ENCODE peak calls at places on chromosomes 11 and 22, in six cellular contexts. P, G, A, S, N and F are unnamed samples.

GRCh38 chr11:62427630-62428233 is 8.9 kb downstream of the SCGB1A1 start:
- DNase-seq in P (no peak), G (peak), A (no peak), S (no peak), N (peak), F (peak)

GRCh38 chr22:47810505-47811500 is 1048.4 kb downstream of the TBC1D22A start:
- DNase-seq in P (no peak), G (no peak), A (no peak), S (no peak), N (no peak), F (no peak)

GRCh38 chr11:61964941-61965282 is 2.5 kb downstream of the FTH1 start:
- DNase-seq in P (no peak), G (peak), A (no peak), S (no peak), N (no peak), F (no peak)

GRCh38 chr11:116193321-116194114 is 579.3 kb downstream of the BUD13 start:
- DNase-seq in P (peak), G (peak), A (peak), S (peak), N (peak), F (peak)

GRCh38 chr11:72113170-72113808 is 794 bp upstream of the ANAPC15 start:
- DNase-seq in P (no peak), G (no peak), A (no peak), S (no peak), N (no peak), F (peak)

GRCh38 chr11:96207459-96208449 is 135.2 kb downstream of the MAML2 start:
- DNase-seq in P (peak), G (peak), A (no peak), S (no peak), N (peak), F (peak)

GRCh38 chr11:109788969-109789490 is 304.2 kb upstream of the ZC3H12C start:
- DNase-seq in P (no peak), G (no peak), A (no peak), S (no peak), N (no peak), F (no peak)

GRCh38 chr11:37371346-37371970 is 773.4 kb upstream of the RAG2 start:
- DNase-seq in P (no peak), G (no peak), A (no peak), S (no peak), N (no peak), F (peak)

GRCh38 chr11:9057032-9057431 is 34.4 kb downstream of the SCUBE2 start:
- DNase-seq in P (no peak), G (no peak), A (no peak), S (no peak), N (no peak), F (no peak)

GRCh38 chr11:111449158-111449557 is 63.0 kb downstream of the BTG4 start:
- DNase-seq in P (no peak), G (no peak), A (no peak), S (no peak), N (no peak), F (no peak)

GRCh38 chr11:69496202-69496557 is 14.7 kb downstream of the LINC01488 start:
- DNase-seq in P (no peak), G (no peak), A (no peak), S (no peak), N (no peak), F (no peak)

GRCh38 chr22:36323182-36323854 is 64.4 kb downstream of the MYH9 start:
- DNase-seq in P (no peak), G (peak), A (no peak), S (no peak), N (no peak), F (no peak)

GRCh38 chr11:109085708-109086373 is 336.1 kb upstream of the C11orf87 start:
- DNase-seq in P (no peak), G (peak), A (no peak), S (no peak), N (no peak), F (no peak)

GRCh38 chr11:64248578-64248977 is 1.8 kb upstream of the PPP1R14B start:
- DNase-seq in P (no peak), G (no peak), A (no peak), S (no peak), N (no peak), F (no peak)

GRCh38 chr11:64245797-64246623 is 733 bp downstream of the PPP1R14B start:
- DNase-seq in P (peak), G (peak), A (no peak), S (no peak), N (peak), F (peak)

GRCh38 chr11:64247729-64248531 is 1.2 kb upstream of the PPP1R14B start:
- DNase-seq in P (no peak), G (no peak), A (no peak), S (no peak), N (no peak), F (no peak)

GRCh38 chr11:64245401-64245796 is 1.3 kb downstream of the PPP1R14B start:
- DNase-seq in P (no peak), G (no peak), A (no peak), S (no peak), N (no peak), F (no peak)

DNA sequence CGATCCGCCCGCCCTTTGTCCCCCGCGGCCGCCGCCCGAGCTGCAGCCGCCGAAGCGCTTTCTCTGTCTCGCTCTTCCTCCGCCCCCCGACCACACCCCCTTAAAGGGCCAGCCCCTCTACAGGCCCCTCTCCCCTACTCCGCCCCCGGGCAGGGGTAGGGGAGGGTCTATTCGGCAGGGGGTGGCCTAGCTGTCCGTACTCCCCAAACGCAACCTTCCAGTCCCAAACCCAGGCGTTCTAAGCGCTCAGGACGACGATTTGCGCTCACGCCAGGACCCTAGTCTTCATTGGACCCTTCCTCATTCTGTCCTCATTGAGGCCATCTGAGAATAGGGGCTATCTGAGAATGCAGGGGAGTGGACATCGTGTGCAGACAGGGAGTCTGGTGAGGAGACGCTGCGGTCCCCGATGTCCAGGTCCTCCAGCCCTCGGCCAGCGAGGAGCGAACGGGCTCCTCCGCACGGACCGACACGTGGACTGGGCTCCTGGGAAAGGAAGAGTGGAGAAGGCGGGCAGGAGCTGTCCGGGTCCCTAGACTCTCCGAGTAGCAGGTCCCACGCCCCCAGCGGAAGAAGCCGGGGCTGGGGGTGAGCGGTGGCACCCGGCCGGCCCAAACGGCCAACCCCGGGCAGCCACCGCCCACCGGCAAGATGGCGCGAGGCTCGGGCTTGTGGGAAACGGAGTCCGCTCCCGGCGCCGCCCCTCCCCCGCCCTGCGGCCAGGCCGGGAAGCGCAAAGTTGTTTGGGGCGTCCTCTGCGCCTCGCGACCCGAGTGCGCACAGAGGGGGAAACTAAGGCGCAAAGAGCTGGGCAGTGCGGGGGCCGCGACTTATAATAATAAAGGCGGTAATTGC is at the start of gene PPP1R14B:
- DNase-seq in P (peak), G (peak), A (no peak), S (peak), N (peak), F (peak)
- TF ChIP-seq CTCF in P (no peak), G (no peak), A (no peak), S (no peak), N (no peak), F (peak)

GRCh38 chr11:105052487-105052886 is 7.4 kb upstream of the CARD16 start:
- DNase-seq in P (no peak), G (no peak), A (no peak), S (no peak), N (no peak), F (no peak)
- TF ChIP-seq CTCF in P (no peak), G (no peak), A (no peak), S (no peak), N (no peak), F (no peak)

GRCh38 chr22:38112361-38112760 is 1.9 kb upstream of the BAIAP2L2 start:
- DNase-seq in P (no peak), G (no peak), A (no peak), S (no peak), N (no peak), F (no peak)
- TF ChIP-seq CTCF in P (no peak), G (no peak), A (no peak), S (no peak), N (no peak), F (no peak)

GRCh38 chr11:120431633-120432032 is 79.9 kb upstream of the GRIK4 start:
- DNase-seq in P (peak), G (peak), A (peak), S (no peak), N (no peak), F (peak)
- TF ChIP-seq CTCF in P (peak), G (peak), A (peak), S (no peak), N (peak), F (peak)

GRCh38 chr11:95092549-95093324 is 3.1 kb downstream of the ENDOD1 start:
- DNase-seq in P (peak), G (peak), A (no peak), S (no peak), N (peak), F (peak)
- TF ChIP-seq CTCF in P (peak), G (peak), A (peak), S (peak), N (peak), F (peak)

GRCh38 chr22:29032014-29032475 is 29.6 kb downstream of the C22orf31 start:
- DNase-seq in P (no peak), G (no peak), A (no peak), S (no peak), N (no peak), F (no peak)
- TF ChIP-seq CTCF in P (no peak), G (no peak), A (peak), S (no peak), N (peak), F (no peak)

GRCh38 chr11:76698321-76699043 is 27.9 kb upstream of the LRRC32 start:
- DNase-seq in P (peak), G (no peak), A (no peak), S (no peak), N (no peak), F (no peak)
- TF ChIP-seq CTCF in P (peak), G (peak), A (peak), S (peak), N (peak), F (peak)

DNA sequence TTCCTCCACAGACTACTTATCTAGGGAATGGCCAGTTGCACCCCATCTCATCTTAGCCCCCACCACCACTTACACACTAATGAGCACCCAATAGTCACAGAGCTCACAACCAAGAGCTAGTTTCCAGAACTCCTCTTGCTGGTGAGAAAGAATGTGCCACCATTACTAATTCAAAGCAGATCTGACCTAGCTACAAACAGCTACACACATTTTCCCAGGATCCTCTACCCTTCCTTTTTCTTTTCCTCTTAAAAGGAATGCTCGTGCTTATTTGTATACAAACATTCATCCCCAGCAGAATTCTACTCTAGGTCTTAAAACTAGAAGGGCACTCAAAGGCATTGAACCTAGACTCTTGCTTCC is 136.8 kb downstream of the CD44 start:
- DNase-seq in P (no peak), G (no peak), A (no peak), S (no peak), N (no peak), F (peak)
- TF ChIP-seq CTCF in P (no peak), G (no peak), A (no peak), S (no peak), N (no peak), F (no peak)

GRCh38 chr11:81494431-81494830 is 1239.2 kb downstream of the FAM181B start:
- DNase-seq in P (no peak), G (no peak), A (no peak), S (no peak), N (no peak), F (no peak)

GRCh38 chr11:81495699-81496292 is 1237.9 kb downstream of the FAM181B start:
- DNase-seq in P (no peak), G (no peak), A (no peak), S (no peak), N (no peak), F (no peak)

GRCh38 chr11:81496566-81496965 is 1237.1 kb downstream of the FAM181B start:
- DNase-seq in P (no peak), G (no peak), A (no peak), S (no peak), N (no peak), F (no peak)

GRCh38 chr11:81492923-81493445 is 1240.7 kb downstream of the FAM181B start:
- DNase-seq in P (no peak), G (no peak), A (no peak), S (no peak), N (no peak), F (no peak)

GRCh38 chr11:81497202-81497804 is 1236.4 kb downstream of the FAM181B start:
- DNase-seq in P (peak), G (peak), A (peak), S (peak), N (peak), F (peak)
- TF ChIP-seq CTCF in P (peak), G (peak), A (peak), S (peak), N (peak), F (peak)

DNA sequence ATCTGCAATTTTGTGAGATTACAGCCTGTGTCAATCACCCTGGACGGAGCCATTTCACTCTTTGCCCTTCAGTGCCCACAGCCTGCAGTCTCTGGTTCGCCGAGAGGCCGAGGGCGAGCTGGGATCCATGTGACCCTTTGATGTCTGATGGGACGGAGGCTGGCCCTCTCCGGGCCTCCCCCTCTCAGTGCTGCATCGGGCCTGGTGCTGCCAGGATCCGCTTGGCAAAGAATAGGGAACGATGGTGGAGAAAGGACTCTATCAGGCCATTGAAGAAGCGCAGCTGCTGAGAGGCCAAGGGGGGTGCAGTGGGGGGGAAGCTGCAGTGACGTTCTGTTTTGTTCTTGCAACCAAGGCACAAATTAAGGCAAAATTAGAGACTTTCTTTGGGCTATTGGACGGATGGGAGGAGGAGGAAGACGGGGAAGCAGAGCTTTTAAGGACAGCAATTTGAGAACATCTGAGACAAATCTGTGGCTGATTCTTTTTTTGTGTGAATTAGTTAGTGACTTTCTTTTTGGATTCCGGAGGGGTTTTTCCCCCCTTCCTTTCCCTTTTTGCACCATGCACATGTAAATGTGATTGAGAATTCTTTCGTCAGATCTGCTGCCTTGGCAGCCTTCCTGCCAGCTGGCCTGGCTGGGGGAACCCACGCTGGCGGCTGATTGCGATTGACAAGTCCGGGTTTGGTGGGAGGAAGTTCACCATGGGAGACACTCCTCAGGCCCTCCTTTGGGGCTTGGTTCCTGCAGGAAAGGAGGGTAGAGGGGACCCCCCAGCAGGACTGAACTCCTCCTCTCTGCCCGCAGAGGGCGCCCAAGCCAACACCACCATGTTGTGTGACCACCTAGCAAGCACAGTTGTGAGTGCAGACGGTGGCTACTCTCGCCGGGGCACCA is 214.5 kb downstream of the NTM start:
- DNase-seq in P (no peak), G (no peak), A (no peak), S (peak), N (peak), F (no peak)
- TF ChIP-seq CTCF in P (peak), G (no peak), A (peak), S (peak), N (no peak), F (no peak)